ENCODE peak calls at places on chromosome 15, in four cellular contexts. One of them, this sample, is unnamed.

GRCh38 chr15:53918180-53919079 is 59.8 kb upstream of the UNC13C start:
- DNase-seq in heart left ventricle: peak
- DNase-seq in A549: no peak
- DNase-seq in GM20000: no peak
- DNase-seq in this sample: no peak

GRCh38 chr15:67813104-67813634 is 12.1 kb upstream of the SKOR1 start:
- DNase-seq in heart left ventricle: no peak
- DNase-seq in A549: no peak
- DNase-seq in GM20000: no peak
- DNase-seq in this sample: no peak

GRCh38 chr15:76342046-76342381 is 5.4 kb downstream of the ISL2 start:
- DNase-seq in heart left ventricle: no peak
- DNase-seq in A549: no peak
- DNase-seq in GM20000: no peak
- DNase-seq in this sample: no peak

GRCh38 chr15:99467861-99468460 is 97.8 kb upstream of the MEF2A start:
- DNase-seq in heart left ventricle: no peak
- DNase-seq in A549: no peak
- DNase-seq in GM20000: no peak
- DNase-seq in this sample: no peak

GRCh38 chr15:76577879-76578512 is 241.4 kb downstream of the ISL2 start:
- DNase-seq in heart left ventricle: no peak
- DNase-seq in A549: no peak
- DNase-seq in GM20000: no peak
- DNase-seq in this sample: no peak

GRCh38 chr15:51883436-51883835 is 54.0 kb downstream of the TMOD3 start:
- DNase-seq in heart left ventricle: no peak
- DNase-seq in A549: no peak
- DNase-seq in GM20000: no peak
- DNase-seq in this sample: no peak

GRCh38 chr15:55282284-55282833 is 7.3 kb downstream of the RAB27A start:
- DNase-seq in heart left ventricle: no peak
- DNase-seq in A549: no peak
- DNase-seq in GM20000: no peak
- DNase-seq in this sample: no peak

GRCh38 chr15:86384191-86384590 is 304.5 kb downstream of the AGBL1 start:
- DNase-seq in heart left ventricle: no peak
- DNase-seq in A549: no peak
- DNase-seq in GM20000: no peak
- DNase-seq in this sample: no peak